ENCODE peak calls at places on chromosomes 12 and 14, in ten cellular contexts. D, T, E, O, X, P, H, U, R and N are unnamed samples.

GRCh38 chr14:49405291-49405690 is 180.9 kb downstream of the RPS29 start:
- DNase-seq in U (peak), P (peak), X (no peak), R (no peak), O (no peak), H (no peak), E (no peak), D (no peak), T (peak), N (peak)

GRCh38 chr12:39587247-39587646 is 32.4 kb downstream of the ABCD2 start:
- DNase-seq in R (no peak), D (no peak), P (no peak), U (no peak), X (no peak), H (peak), O (no peak), E (no peak), T (peak), N (no peak)

GRCh38 chr12:68406134-68406576 is 74.0 kb upstream of the MDM1 start:
- DNase-seq in E (no peak), O (peak), R (no peak), D (no peak), H (peak), U (peak), P (peak), T (peak), X (no peak), N (peak)

GRCh38 chr12:31226639-31227038 is 99.3 kb downstream of the SINHCAF start:
- DNase-seq in H (no peak), T (no peak), E (no peak), P (no peak), U (no peak), R (no peak), D (no peak), O (no peak), X (no peak), N (no peak)

GRCh38 chr12:95390192-95390591 is 83.8 kb upstream of the METAP2 start:
- DNase-seq in E (no peak), O (no peak), U (no peak), T (no peak), D (no peak), X (no peak), P (no peak), H (no peak), R (no peak), N (no peak)

GRCh38 chr14:75343914-75344313 is 65.3 kb downstream of the FOS start:
- DNase-seq in R (no peak), E (no peak), P (peak), H (no peak), T (peak), X (no peak), O (no peak), U (peak), D (no peak), N (no peak)

GRCh38 chr14:59127437-59127732 is 61.1 kb upstream of the DAAM1 start:
- DNase-seq in R (no peak), X (no peak), O (no peak), D (no peak), P (no peak), U (no peak), E (no peak), H (no peak), T (no peak), N (no peak)

GRCh38 chr14:32669416-32669815 is 269.3 kb upstream of the NPAS3 start:
- DNase-seq in H (no peak), P (peak), T (peak), O (no peak), R (no peak), E (no peak), D (no peak), X (no peak), U (no peak), N (no peak)

GRCh38 chr14:76346391-76347160 is 29.4 kb upstream of the ESRRB start:
- DNase-seq in H (no peak), R (no peak), P (no peak), U (no peak), O (no peak), X (no peak), E (no peak), T (peak), D (no peak), N (no peak)

GRCh38 chr14:48914382-48914781 is 671.8 kb downstream of the RPS29 start:
- DNase-seq in P (no peak), H (no peak), O (no peak), E (no peak), R (no peak), X (no peak), D (no peak), T (no peak), U (no peak), N (peak)

GRCh38 chr14:38339704-38340103 is 83.8 kb upstream of the CLEC14A start:
- DNase-seq in E (no peak), R (no peak), T (peak), D (no peak), H (no peak), O (no peak), P (peak), U (peak), X (no peak), N (peak)

GRCh38 chr14:78848234-78848820 is 678.2 kb downstream of the NRXN3 start:
- DNase-seq in T (peak), U (peak), P (peak), H (peak), D (peak), R (peak), X (no peak), E (peak), O (peak), N (peak)